ENCODE peak calls at places on chromosomes 3 and 15, in four cellular contexts. X is EL, K is NCI-H1092, V is AG09309. S is an unnamed sample.

GRCh38 chr3:171377859-171378258 is 82.3 kb downstream of the TNIK start:
- DNase-seq in X (peak), K (no peak), V (no peak), S (no peak)

GRCh38 chr3:106183762-106184391 is 315.1 kb upstream of the CBLB start:
- DNase-seq in X (peak), K (no peak), V (peak), S (no peak)

GRCh38 chr3:11660242-11660641 is 16.5 kb upstream of the VGLL4 start:
- DNase-seq in X (no peak), K (no peak), V (no peak), S (no peak)

GRCh38 chr3:42443292-42443691 is 32.9 kb upstream of the LYZL4 start:
- DNase-seq in X (no peak), K (no peak), V (no peak), S (no peak)

GRCh38 chr3:190302209-190302885 is 19.9 kb downstream of the CLDN1 start:
- DNase-seq in X (peak), K (no peak), V (no peak), S (no peak)

GRCh38 chr15:98743177-98743576 is 94.8 kb downstream of the IGF1R start:
- DNase-seq in X (no peak), K (no peak), V (no peak), S (no peak)

GRCh38 chr3:28890373-28890772 is 390.5 kb upstream of the RBMS3 start:
- DNase-seq in X (no peak), K (no peak), V (no peak), S (no peak)

GRCh38 chr3:172808969-172809546 is 58.5 kb downstream of the ECT2 start:
- DNase-seq in X (peak), K (peak), V (peak), S (no peak)

GRCh38 chr15:29089731-29090616 is 179.6 kb downstream of the NSMCE3 start:
- DNase-seq in X (no peak), K (no peak), V (no peak), S (no peak)

GRCh38 chr3:71400986-71401451 is 182.5 kb downstream of the FOXP1 start:
- DNase-seq in X (no peak), K (no peak), V (no peak), S (no peak)

GRCh38 chr3:15356186-15356585 is 23.8 kb upstream of the SH3BP5 start:
- DNase-seq in X (no peak), K (no peak), V (no peak), S (no peak)

GRCh38 chr3:129439381-129439816 is 349 bp downstream of the MBD4 start:
- DNase-seq in X (peak), K (peak), V (no peak), S (peak)

GRCh38 chr15:91345761-91346160 is 245.7 kb downstream of the SV2B start:
- DNase-seq in X (no peak), K (no peak), V (no peak), S (no peak)

GRCh38 chr3:150737874-150738679 is 24.9 kb downstream of the SIAH2 start:
- DNase-seq in X (peak), K (no peak), V (no peak), S (no peak)

GRCh38 chr15:39553947-39554731 is 26.7 kb upstream of the THBS1 start:
- DNase-seq in X (no peak), K (peak), V (no peak), S (no peak)

GRCh38 chr3:175916151-175916946 is 1057.2 kb downstream of the NAALADL2 start:
- DNase-seq in X (no peak), K (no peak), V (peak), S (no peak)

S was measured in amniotic stem cell.